ENCODE peak calls at places on chromosomes 2 and 18, in five cellular contexts. I is brain microvascular endothelial cell, E is WERI-Rb-1, Z is uterus, H is GM23248. C is an unnamed sample.

GRCh38 chr2:63488118-63488713 is 100.1 kb downstream of the WDPCP start:
- DNase-seq in I (peak; percentile 39), E (peak; percentile 21), Z (no peak), H (peak; percentile 58), C (peak; percentile 56)

GRCh38 chr18:48940854-48941531 is 9.8 kb downstream of the SMAD7 start:
- DNase-seq in I (no peak), E (no peak), Z (no peak), H (no peak), C (no peak)

GRCh38 chr2:1683297-1683696 is 61.0 kb downstream of the PXDN start:
- DNase-seq in I (no peak), E (no peak), Z (no peak), H (no peak), C (no peak)

GRCh38 chr2:3151153-3151918 is 226.3 kb downstream of the EIPR1 start:
- DNase-seq in I (no peak), E (peak; percentile 76), Z (no peak), H (no peak), C (no peak)

GRCh38 chr2:73063909-73064875 is 7.3 kb downstream of the SFXN5 start:
- DNase-seq in I (peak; percentile 73), E (no peak), Z (no peak), H (peak; percentile 96), C (peak; percentile 90)

GRCh38 chr2:100747551-100747950 is 72.4 kb upstream of the NPAS2 start:
- DNase-seq in I (no peak), E (no peak), Z (no peak), H (peak; percentile 66), C (peak; percentile 28)

GRCh38 chr18:51653507-51654213 is 456.2 kb upstream of the MEX3C start:
- DNase-seq in I (no peak), E (no peak), Z (no peak), H (no peak), C (no peak)

GRCh38 chr18:23871410-23871809 is 143.1 kb upstream of the TTC39C start:
- DNase-seq in I (peak; percentile 37), E (no peak), Z (no peak), H (no peak), C (no peak)

GRCh38 chr2:182208421-182208820 is 218.4 kb downstream of the PDE1A start:
- DNase-seq in I (no peak), E (no peak), Z (no peak), H (no peak), C (no peak)

GRCh38 chr2:191701696-191702095 is 23.8 kb downstream of the NABP1 start:
- DNase-seq in I (no peak), E (no peak), Z (no peak), H (no peak), C (no peak)

GRCh38 chr18:4758980-4759379 is 303.9 kb upstream of the DLGAP1 start:
- DNase-seq in I (no peak), E (no peak), Z (no peak), H (no peak), C (no peak)

GRCh38 chr2:31534636-31535035 is 46.1 kb downstream of the SRD5A2 start:
- DNase-seq in I (no peak), E (no peak), Z (no peak), H (no peak), C (no peak)

GRCh38 chr2:239678186-239678490 is 277.3 kb upstream of the HDAC4 start:
- DNase-seq in I (no peak), E (no peak), Z (no peak), H (no peak), C (no peak)

GRCh38 chr2:204170419-204170818 is 233.9 kb downstream of the ICOS start:
- DNase-seq in I (no peak), E (peak; percentile 88), Z (no peak), H (no peak), C (peak; percentile 46)

GRCh38 chr2:128361376-128362131 is 42.9 kb upstream of the HS6ST1 start:
- DNase-seq in I (no peak), E (peak; percentile 85), Z (no peak), H (no peak), C (no peak)

GRCh38 chr2:60553992-60554648 is 666 bp upstream of the BCL11A start:
- DNase-seq in I (no peak), E (peak; percentile 64), Z (no peak), H (peak; percentile 54), C (peak; percentile 35)

GRCh38 chr2:100013892-100014677 is 128.3 kb downstream of the AFF3 start:
- DNase-seq in I (peak; percentile 96), E (peak; percentile 9), Z (peak; percentile 79), H (peak; percentile 98), C (peak; percentile 98)

GRCh38 chr18:41767960-41768359 is 187.1 kb upstream of the PIK3C3 start:
- DNase-seq in I (peak; percentile 77), E (peak; percentile 49), Z (no peak), H (peak; percentile 51), C (peak; percentile 46)

GRCh38 chr2:119996148-119996547 is 16.7 kb upstream of the EPB41L5 start:
- DNase-seq in I (no peak), E (no peak), Z (no peak), H (peak; percentile 2), C (no peak)

GRCh38 chr2:139142252-139142651 is 362.1 kb upstream of the NXPH2 start:
- DNase-seq in I (no peak), E (no peak), Z (no peak), H (peak; percentile 15), C (peak; percentile 20)

GRCh38 chr18:72830109-72830508 is 37.7 kb downstream of the NETO1 start:
- DNase-seq in I (no peak), E (no peak), Z (no peak), H (peak; percentile 3), C (peak; percentile 40)

GRCh38 chr2:44655401-44655864 is 286.1 kb upstream of the SIX3 start:
- DNase-seq in I (no peak), E (no peak), Z (no peak), H (no peak), C (no peak)

GRCh38 chr18:63244585-63244984 is 75.0 kb downstream of the BCL2 start:
- DNase-seq in I (no peak), E (no peak), Z (no peak), H (no peak), C (no peak)

GRCh38 chr2:182377467-182377866 is 49.4 kb downstream of the PDE1A start:
- DNase-seq in I (no peak), E (no peak), Z (no peak), H (no peak), C (peak; percentile 59)

GRCh38 chr2:108459441-108459840 is 10.4 kb downstream of the GCC2 start:
- DNase-seq in I (no peak), E (no peak), Z (no peak), H (no peak), C (no peak)

GRCh38 chr2:58106896-58107295 is 60.3 kb downstream of the VRK2 start:
- DNase-seq in I (no peak), E (no peak), Z (no peak), H (peak; percentile 28), C (peak; percentile 21)

GRCh38 chr2:175187378-175187777 is 5.9 kb upstream of the ATP5MC3 start:
- DNase-seq in I (no peak), E (no peak), Z (no peak), H (peak; percentile 24), C (peak; percentile 11)

GRCh38 chr18:70227438-70227837 is 22.0 kb upstream of the RTTN start:
- DNase-seq in I (no peak), E (no peak), Z (no peak), H (no peak), C (no peak)

GRCh38 chr2:133941666-133942065 is 312.2 kb upstream of the MGAT5 start:
- DNase-seq in I (no peak), E (no peak), Z (no peak), H (no peak), C (no peak)

GRCh38 chr2:196241175-196241574 is 69.8 kb upstream of the STK17B start:
- DNase-seq in I (no peak), E (no peak), Z (no peak), H (no peak), C (no peak)

GRCh38 chr18:34039194-34039593 is 185.5 kb downstream of the NOL4 start:
- DNase-seq in I (no peak), E (no peak), Z (no peak), H (no peak), C (peak; percentile 20)

GRCh38 chr2:237473474-237474453 is 13.3 kb upstream of the MLPH start:
- DNase-seq in I (peak; percentile 91), E (no peak), Z (peak; percentile 44), H (peak; percentile 74), C (peak; percentile 90)

GRCh38 chr2:70124983-70125480 is 37.8 kb downstream of the PCBP1 start:
- DNase-seq in I (no peak), E (peak; percentile 74), Z (peak; percentile 67), H (peak; percentile 75), C (peak; percentile 51)

GRCh38 chr2:121648611-121649401 is 456 bp downstream of the CLASP1 start:
- DNase-seq in I (peak; percentile 34), E (peak; percentile 75), Z (no peak), H (peak; percentile 74), C (peak; percentile 73)

GRCh38 chr2:121648206-121648605 is 1.1 kb downstream of the CLASP1 start:
- DNase-seq in I (peak; percentile 4), E (no peak), Z (no peak), H (peak; percentile 60), C (peak; percentile 41)

GRCh38 chr2:121649652-121650553 is 641 bp upstream of the CLASP1 start:
- DNase-seq in I (peak; percentile 78), E (peak; percentile 93), Z (peak; percentile 88), H (peak; percentile 88), C (peak; percentile 91)

GRCh38 chr2:121649402-121649651 is at the start of gene CLASP1:
- DNase-seq in I (peak; percentile 95), E (peak; percentile 97), Z (peak; percentile 95), H (peak; percentile 99), C (no peak)

DNA sequence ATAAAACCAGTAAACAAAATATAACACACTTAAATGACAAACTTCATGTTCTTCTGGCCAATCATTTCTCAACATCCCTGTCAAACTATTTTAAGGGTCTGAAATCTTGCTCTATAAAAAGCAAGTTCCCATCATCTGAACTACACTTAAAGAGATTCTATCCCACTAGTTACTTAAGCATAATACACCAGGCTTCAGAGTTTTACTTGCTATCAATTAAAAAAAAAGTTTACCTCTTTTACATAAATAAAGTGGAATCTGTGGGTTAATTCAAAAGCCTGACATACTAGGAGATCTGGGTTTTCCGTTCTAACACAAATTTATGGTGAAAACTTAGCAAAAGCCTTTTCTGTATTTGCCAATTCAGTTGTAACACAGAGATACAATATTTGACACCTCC is 1.9 kb downstream of the CLASP1 start:
- DNase-seq in I (no peak), E (no peak), Z (no peak), H (no peak), C (no peak)
- H3K4me3 ChIP-seq in I (no peak overlapping the region), E (no peak overlapping the region), Z (no peak overlapping the region), H (peak overlapping the region; percentile 95), C (peak overlapping the region; percentile 12)

GRCh38 chr2:207960911-207961310 is 64.4 kb downstream of the PLEKHM3 start:
- DNase-seq in I (no peak), E (no peak), Z (no peak), H (no peak), C (no peak)
- H3K27me3 ChIP-seq in I (no peaks in the 10 kb centered on the region), E (no peaks in the 10 kb centered on the region), Z (no peaks in the 10 kb centered on the region), H (no peaks in the 10 kb centered on the region), C (no peaks in the 10 kb centered on the region)

GRCh38 chr2:98346259-98347236 is at the start of gene CNGA3:
- DNase-seq in I (no peak), E (peak; percentile 59), Z (no peak), H (peak; percentile 57), C (peak; percentile 9)
- H3K4me3 ChIP-seq in I (peak within 1 kb of the TSS; percentile 30), E (peak within 1 kb of the TSS; percentile 94), Z (no peak within 1 kb of the TSS), H (peak within 1 kb of the TSS; percentile 68), C (no peak within 1 kb of the TSS)

DNA sequence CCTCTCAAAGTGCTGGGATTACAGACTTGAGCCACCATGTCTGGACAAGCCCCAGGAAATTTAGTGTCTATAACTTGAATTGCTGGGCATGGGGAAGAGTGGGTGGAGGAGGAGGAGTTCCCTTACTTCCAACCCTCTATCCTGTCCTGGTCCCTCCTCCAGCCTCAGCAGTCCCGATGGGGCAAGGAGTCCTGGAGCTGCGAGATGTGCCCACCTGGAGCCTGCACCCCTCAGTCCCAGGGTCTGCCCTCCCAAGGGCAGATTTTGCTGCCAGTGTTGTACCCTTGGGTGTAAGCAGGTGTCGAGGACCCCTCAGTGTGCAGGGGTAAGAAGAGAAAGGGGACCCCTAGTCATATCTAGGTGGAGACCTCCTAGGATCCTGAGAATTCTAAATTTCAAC is 2.8 kb downstream of the VAMP8 start:
- DNase-seq in I (no peak), E (no peak), Z (no peak), H (no peak), C (no peak)
- H3K27me3 ChIP-seq in I (no peaks in the 10 kb centered on the region), E (no peaks in the 10 kb centered on the region), Z (no peaks in the 10 kb centered on the region), H (no peaks in the 10 kb centered on the region), C (no peaks in the 10 kb centered on the region)

C was measured in fibroblast of lung.